ENCODE peak calls at places on chromosomes 1 and 21, in five cellular contexts. One of them, this sample, is unnamed.

GRCh38 chr1:153333902-153334301 is 14.7 kb downstream of the PGLYRP4 start:
- DNase-seq in sigmoid colon: no peak
- DNase-seq in T-helper 2 cell: no peak
- DNase-seq in fibroblast of gingiva: no peak
- DNase-seq in stimulated activated CD4-positive, alpha-beta T cell treated with anti-CD3 and anti-CD28 coated beads, Interleukin-12 subunit alpha, Interleukin-12 subunit beta, amount 100 ng/mL, for 48 hours: no peak
- DNase-seq in this sample: no peak

GRCh38 chr21:45158491-45159423 is 84.4 kb downstream of the ADARB1 start:
- DNase-seq in sigmoid colon: no peak
- DNase-seq in T-helper 2 cell: no peak
- DNase-seq in fibroblast of gingiva: no peak
- DNase-seq in stimulated activated CD4-positive, alpha-beta T cell treated with anti-CD3 and anti-CD28 coated beads, Interleukin-12 subunit alpha, Interleukin-12 subunit beta, amount 100 ng/mL, for 48 hours: no peak
- DNase-seq in this sample: no peak

GRCh38 chr1:199512037-199512710 is 515.3 kb upstream of the NR5A2 start:
- DNase-seq in sigmoid colon: no peak
- DNase-seq in T-helper 2 cell: no peak
- DNase-seq in fibroblast of gingiva: no peak
- DNase-seq in stimulated activated CD4-positive, alpha-beta T cell treated with anti-CD3 and anti-CD28 coated beads, Interleukin-12 subunit alpha, Interleukin-12 subunit beta, amount 100 ng/mL, for 48 hours: no peak
- DNase-seq in this sample: no peak

GRCh38 chr1:9910080-9910424 is at the start of gene CTNNBIP1:
- DNase-seq in sigmoid colon: no peak
- DNase-seq in T-helper 2 cell: no peak
- DNase-seq in fibroblast of gingiva: no peak
- DNase-seq in stimulated activated CD4-positive, alpha-beta T cell treated with anti-CD3 and anti-CD28 coated beads, Interleukin-12 subunit alpha, Interleukin-12 subunit beta, amount 100 ng/mL, for 48 hours: no peak
- DNase-seq in this sample: peak; percentile 97

GRCh38 chr1:155079487-155080249 is 1.0 kb downstream of the EFNA3 start:
- DNase-seq in sigmoid colon: peak; percentile 67
- DNase-seq in T-helper 2 cell: no peak
- DNase-seq in fibroblast of gingiva: no peak
- DNase-seq in stimulated activated CD4-positive, alpha-beta T cell treated with anti-CD3 and anti-CD28 coated beads, Interleukin-12 subunit alpha, Interleukin-12 subunit beta, amount 100 ng/mL, for 48 hours: no peak
- DNase-seq in this sample: no peak

GRCh38 chr1:169100208-169100882 is 6.1 kb upstream of the ATP1B1 start:
- DNase-seq in sigmoid colon: no peak
- DNase-seq in T-helper 2 cell: no peak
- DNase-seq in fibroblast of gingiva: no peak
- DNase-seq in stimulated activated CD4-positive, alpha-beta T cell treated with anti-CD3 and anti-CD28 coated beads, Interleukin-12 subunit alpha, Interleukin-12 subunit beta, amount 100 ng/mL, for 48 hours: no peak
- DNase-seq in this sample: no peak

GRCh38 chr1:37763791-37764741 is 854 bp downstream of the EPHA10 start:
- DNase-seq in sigmoid colon: no peak
- DNase-seq in T-helper 2 cell: no peak
- DNase-seq in fibroblast of gingiva: no peak
- DNase-seq in stimulated activated CD4-positive, alpha-beta T cell treated with anti-CD3 and anti-CD28 coated beads, Interleukin-12 subunit alpha, Interleukin-12 subunit beta, amount 100 ng/mL, for 48 hours: no peak
- DNase-seq in this sample: no peak

GRCh38 chr21:45306832-45307571 is 19.3 kb upstream of the POFUT2 start:
- DNase-seq in sigmoid colon: peak; percentile 96
- DNase-seq in T-helper 2 cell: no peak
- DNase-seq in fibroblast of gingiva: peak; percentile 43
- DNase-seq in stimulated activated CD4-positive, alpha-beta T cell treated with anti-CD3 and anti-CD28 coated beads, Interleukin-12 subunit alpha, Interleukin-12 subunit beta, amount 100 ng/mL, for 48 hours: no peak
- DNase-seq in this sample: no peak

GRCh38 chr21:44370771-44371410 is 17.5 kb downstream of the TRPM2 start:
- DNase-seq in sigmoid colon: peak; percentile 52
- DNase-seq in T-helper 2 cell: no peak
- DNase-seq in fibroblast of gingiva: no peak
- DNase-seq in stimulated activated CD4-positive, alpha-beta T cell treated with anti-CD3 and anti-CD28 coated beads, Interleukin-12 subunit alpha, Interleukin-12 subunit beta, amount 100 ng/mL, for 48 hours: no peak
- DNase-seq in this sample: no peak

GRCh38 chr1:179012033-179012432 is 13.7 kb upstream of the FAM20B start:
- DNase-seq in sigmoid colon: no peak
- DNase-seq in T-helper 2 cell: no peak
- DNase-seq in fibroblast of gingiva: peak; percentile 86
- DNase-seq in stimulated activated CD4-positive, alpha-beta T cell treated with anti-CD3 and anti-CD28 coated beads, Interleukin-12 subunit alpha, Interleukin-12 subunit beta, amount 100 ng/mL, for 48 hours: no peak
- DNase-seq in this sample: no peak

GRCh38 chr21:38853421-38853919 is 47.7 kb downstream of the ETS2 start:
- DNase-seq in sigmoid colon: no peak
- DNase-seq in T-helper 2 cell: no peak
- DNase-seq in fibroblast of gingiva: peak; percentile 31
- DNase-seq in stimulated activated CD4-positive, alpha-beta T cell treated with anti-CD3 and anti-CD28 coated beads, Interleukin-12 subunit alpha, Interleukin-12 subunit beta, amount 100 ng/mL, for 48 hours: no peak
- DNase-seq in this sample: no peak

GRCh38 chr1:242534753-242535152 is 10.3 kb upstream of the PLD5 start:
- DNase-seq in sigmoid colon: no peak
- DNase-seq in T-helper 2 cell: no peak
- DNase-seq in fibroblast of gingiva: no peak
- DNase-seq in stimulated activated CD4-positive, alpha-beta T cell treated with anti-CD3 and anti-CD28 coated beads, Interleukin-12 subunit alpha, Interleukin-12 subunit beta, amount 100 ng/mL, for 48 hours: no peak
- DNase-seq in this sample: no peak

GRCh38 chr1:155175927-155176371 is 2.3 kb downstream of the TRIM46 start:
- DNase-seq in sigmoid colon: peak; percentile 60
- DNase-seq in T-helper 2 cell: no peak
- DNase-seq in fibroblast of gingiva: no peak
- DNase-seq in stimulated activated CD4-positive, alpha-beta T cell treated with anti-CD3 and anti-CD28 coated beads, Interleukin-12 subunit alpha, Interleukin-12 subunit beta, amount 100 ng/mL, for 48 hours: no peak
- DNase-seq in this sample: no peak

GRCh38 chr1:23909412-23909811 is 3.8 kb downstream of the CNR2 start:
- DNase-seq in sigmoid colon: no peak
- DNase-seq in T-helper 2 cell: no peak
- DNase-seq in fibroblast of gingiva: no peak
- DNase-seq in stimulated activated CD4-positive, alpha-beta T cell treated with anti-CD3 and anti-CD28 coated beads, Interleukin-12 subunit alpha, Interleukin-12 subunit beta, amount 100 ng/mL, for 48 hours: no peak
- DNase-seq in this sample: no peak

GRCh38 chr1:21437341-21437640 is 2.6 kb upstream of the NBPF3 start:
- DNase-seq in sigmoid colon: no peak
- DNase-seq in T-helper 2 cell: no peak
- DNase-seq in fibroblast of gingiva: no peak
- DNase-seq in stimulated activated CD4-positive, alpha-beta T cell treated with anti-CD3 and anti-CD28 coated beads, Interleukin-12 subunit alpha, Interleukin-12 subunit beta, amount 100 ng/mL, for 48 hours: no peak
- DNase-seq in this sample: no peak

GRCh38 chr1:244821134-244821533 is 14.3 kb upstream of the COX20 start:
- DNase-seq in sigmoid colon: no peak
- DNase-seq in T-helper 2 cell: no peak
- DNase-seq in fibroblast of gingiva: no peak
- DNase-seq in stimulated activated CD4-positive, alpha-beta T cell treated with anti-CD3 and anti-CD28 coated beads, Interleukin-12 subunit alpha, Interleukin-12 subunit beta, amount 100 ng/mL, for 48 hours: no peak
- DNase-seq in this sample: no peak

GRCh38 chr1:192378276-192378675 is 61.5 kb downstream of the RGS21 start:
- DNase-seq in sigmoid colon: no peak
- DNase-seq in T-helper 2 cell: no peak
- DNase-seq in fibroblast of gingiva: no peak
- DNase-seq in stimulated activated CD4-positive, alpha-beta T cell treated with anti-CD3 and anti-CD28 coated beads, Interleukin-12 subunit alpha, Interleukin-12 subunit beta, amount 100 ng/mL, for 48 hours: no peak
- DNase-seq in this sample: no peak

GRCh38 chr1:180854001-180854400 is 58.7 kb upstream of the KIAA1614 start:
- DNase-seq in sigmoid colon: no peak
- DNase-seq in T-helper 2 cell: no peak
- DNase-seq in fibroblast of gingiva: peak; percentile 15
- DNase-seq in stimulated activated CD4-positive, alpha-beta T cell treated with anti-CD3 and anti-CD28 coated beads, Interleukin-12 subunit alpha, Interleukin-12 subunit beta, amount 100 ng/mL, for 48 hours: no peak
- DNase-seq in this sample: no peak

GRCh38 chr1:56627636-56628039 is 17.5 kb upstream of the PRKAA2 start:
- DNase-seq in sigmoid colon: no peak
- DNase-seq in T-helper 2 cell: no peak
- DNase-seq in fibroblast of gingiva: no peak
- DNase-seq in stimulated activated CD4-positive, alpha-beta T cell treated with anti-CD3 and anti-CD28 coated beads, Interleukin-12 subunit alpha, Interleukin-12 subunit beta, amount 100 ng/mL, for 48 hours: no peak
- DNase-seq in this sample: no peak

GRCh38 chr1:14825396-14825795 is 226.9 kb downstream of the KAZN start:
- DNase-seq in sigmoid colon: no peak
- DNase-seq in T-helper 2 cell: no peak
- DNase-seq in fibroblast of gingiva: no peak
- DNase-seq in stimulated activated CD4-positive, alpha-beta T cell treated with anti-CD3 and anti-CD28 coated beads, Interleukin-12 subunit alpha, Interleukin-12 subunit beta, amount 100 ng/mL, for 48 hours: no peak
- DNase-seq in this sample: no peak

GRCh38 chr1:163055531-163055930 is 13.6 kb upstream of the RGS4 start:
- DNase-seq in sigmoid colon: no peak
- DNase-seq in T-helper 2 cell: no peak
- DNase-seq in fibroblast of gingiva: no peak
- DNase-seq in stimulated activated CD4-positive, alpha-beta T cell treated with anti-CD3 and anti-CD28 coated beads, Interleukin-12 subunit alpha, Interleukin-12 subunit beta, amount 100 ng/mL, for 48 hours: no peak
- DNase-seq in this sample: no peak

GRCh38 chr21:23811802-23812201 is 1795.5 kb downstream of the MRPL39 start:
- DNase-seq in sigmoid colon: no peak
- DNase-seq in T-helper 2 cell: no peak
- DNase-seq in fibroblast of gingiva: no peak
- DNase-seq in stimulated activated CD4-positive, alpha-beta T cell treated with anti-CD3 and anti-CD28 coated beads, Interleukin-12 subunit alpha, Interleukin-12 subunit beta, amount 100 ng/mL, for 48 hours: no peak
- DNase-seq in this sample: no peak

GRCh38 chr1:21587602-21587953 is 78.4 kb downstream of the ALPL start:
- DNase-seq in sigmoid colon: no peak
- DNase-seq in T-helper 2 cell: no peak
- DNase-seq in fibroblast of gingiva: no peak
- DNase-seq in stimulated activated CD4-positive, alpha-beta T cell treated with anti-CD3 and anti-CD28 coated beads, Interleukin-12 subunit alpha, Interleukin-12 subunit beta, amount 100 ng/mL, for 48 hours: no peak
- DNase-seq in this sample: no peak

GRCh38 chr1:168288311-168289052 is 7.8 kb downstream of the TBX19 start:
- DNase-seq in sigmoid colon: no peak
- DNase-seq in T-helper 2 cell: no peak
- DNase-seq in fibroblast of gingiva: no peak
- DNase-seq in stimulated activated CD4-positive, alpha-beta T cell treated with anti-CD3 and anti-CD28 coated beads, Interleukin-12 subunit alpha, Interleukin-12 subunit beta, amount 100 ng/mL, for 48 hours: no peak
- DNase-seq in this sample: no peak

GRCh38 chr1:168482106-168482505 is 61.7 kb downstream of the XCL2 start:
- DNase-seq in sigmoid colon: no peak
- DNase-seq in T-helper 2 cell: no peak
- DNase-seq in fibroblast of gingiva: no peak
- DNase-seq in stimulated activated CD4-positive, alpha-beta T cell treated with anti-CD3 and anti-CD28 coated beads, Interleukin-12 subunit alpha, Interleukin-12 subunit beta, amount 100 ng/mL, for 48 hours: no peak
- DNase-seq in this sample: no peak

GRCh38 chr1:27418326-27418761 is 25.9 kb downstream of the GPR3 start:
- DNase-seq in sigmoid colon: peak; percentile 95
- DNase-seq in T-helper 2 cell: peak; percentile 31
- DNase-seq in fibroblast of gingiva: peak; percentile 88
- DNase-seq in stimulated activated CD4-positive, alpha-beta T cell treated with anti-CD3 and anti-CD28 coated beads, Interleukin-12 subunit alpha, Interleukin-12 subunit beta, amount 100 ng/mL, for 48 hours: peak; percentile 66
- DNase-seq in this sample: no peak

GRCh38 chr1:156241311-156241811 is 623 bp upstream of the BGLAP start:
- DNase-seq in sigmoid colon: no peak
- DNase-seq in T-helper 2 cell: no peak
- DNase-seq in fibroblast of gingiva: no peak
- DNase-seq in stimulated activated CD4-positive, alpha-beta T cell treated with anti-CD3 and anti-CD28 coated beads, Interleukin-12 subunit alpha, Interleukin-12 subunit beta, amount 100 ng/mL, for 48 hours: no peak
- DNase-seq in this sample: no peak

GRCh38 chr1:219529116-219529515 is 83.8 kb downstream of the ZC3H11B start:
- DNase-seq in sigmoid colon: no peak
- DNase-seq in T-helper 2 cell: no peak
- DNase-seq in fibroblast of gingiva: no peak
- DNase-seq in stimulated activated CD4-positive, alpha-beta T cell treated with anti-CD3 and anti-CD28 coated beads, Interleukin-12 subunit alpha, Interleukin-12 subunit beta, amount 100 ng/mL, for 48 hours: no peak
- DNase-seq in this sample: no peak

GRCh38 chr1:217542837-217543236 is 88.1 kb downstream of the GPATCH2 start:
- DNase-seq in sigmoid colon: no peak
- DNase-seq in T-helper 2 cell: no peak
- DNase-seq in fibroblast of gingiva: no peak
- DNase-seq in stimulated activated CD4-positive, alpha-beta T cell treated with anti-CD3 and anti-CD28 coated beads, Interleukin-12 subunit alpha, Interleukin-12 subunit beta, amount 100 ng/mL, for 48 hours: no peak
- DNase-seq in this sample: no peak

GRCh38 chr1:197557302-197557701 is 218.0 kb downstream of the DENND1B start:
- DNase-seq in sigmoid colon: no peak
- DNase-seq in T-helper 2 cell: no peak
- DNase-seq in fibroblast of gingiva: peak; percentile 1
- DNase-seq in stimulated activated CD4-positive, alpha-beta T cell treated with anti-CD3 and anti-CD28 coated beads, Interleukin-12 subunit alpha, Interleukin-12 subunit beta, amount 100 ng/mL, for 48 hours: no peak
- DNase-seq in this sample: no peak

GRCh38 chr1:44328767-44329416 is 26.2 kb downstream of the ERI3 start:
- DNase-seq in sigmoid colon: no peak
- DNase-seq in T-helper 2 cell: no peak
- DNase-seq in fibroblast of gingiva: no peak
- DNase-seq in stimulated activated CD4-positive, alpha-beta T cell treated with anti-CD3 and anti-CD28 coated beads, Interleukin-12 subunit alpha, Interleukin-12 subunit beta, amount 100 ng/mL, for 48 hours: no peak
- DNase-seq in this sample: no peak